ENCODE peak calls at places on chromosomes 3 and 15, in four cellular contexts. O, C, X and G are unnamed samples.

GRCh38 chr15:82986442-82986780 is 401 bp downstream of the RAMAC start:
- DNase-seq in X (no peak), O (no peak), C (no peak), G (peak; percentile 55)

GRCh38 chr3:163368168-163368567 is 1710.1 kb downstream of the SI start:
- DNase-seq in C (no peak), O (peak; percentile 3), X (no peak), G (no peak)

GRCh38 chr3:112634786-112635541 is 6.0 kb downstream of the CCDC80 start:
- DNase-seq in X (no peak), C (no peak), O (no peak), G (no peak)

GRCh38 chr3:14125193-14126016 is 553 bp downstream of the TMEM43 start:
- DNase-seq in C (peak; percentile 66), O (peak; percentile 83), X (peak; percentile 58), G (peak; percentile 48)

GRCh38 chr3:58383476-58383875 is 50.2 kb downstream of the PDHB start:
- DNase-seq in O (no peak), X (no peak), C (no peak), G (no peak)

GRCh38 chr3:60935709-60936108 is 315.5 kb downstream of the FHIT start:
- DNase-seq in O (no peak), C (no peak), X (no peak), G (no peak)

GRCh38 chr3:49131576-49131975 is 1.3 kb downstream of the LAMB2 start:
- DNase-seq in C (no peak), O (no peak), X (no peak), G (no peak)

GRCh38 chr15:50241684-50242450 is 23.7 kb downstream of the HDC start:
- DNase-seq in C (no peak), X (no peak), O (no peak), G (no peak)

GRCh38 chr15:28110416-28110975 is 11.4 kb upstream of the OCA2 start:
- DNase-seq in O (no peak), X (no peak), C (no peak), G (no peak)

GRCh38 chr3:45992820-45993219 is 2.8 kb downstream of the FYCO1 start:
- DNase-seq in O (no peak), X (no peak), C (no peak), G (no peak)

GRCh38 chr3:39090922-39091321 is 16.5 kb downstream of the GORASP1 start:
- DNase-seq in X (no peak), C (no peak), O (no peak), G (no peak)

GRCh38 chr3:12629560-12629959 is 34.4 kb downstream of the RAF1 start:
- DNase-seq in X (no peak), O (no peak), C (no peak), G (no peak)

GRCh38 chr15:32851619-32852416 is 134.0 kb downstream of the GREM1 start:
- DNase-seq in C (no peak), X (no peak), O (peak; percentile 33), G (no peak)
- TF ChIP-seq CTCF in C (no peak), X (no peak), O (no peak), G (no peak)

GRCh38 chr3:138567403-138567802 is 26.7 kb downstream of the CEP70 start:
- DNase-seq in O (peak; percentile 5), X (no peak), C (no peak), G (no peak)
- TF ChIP-seq CTCF in O (peak; percentile 8), X (no peak), C (no peak), G (no peak)

GRCh38 chr3:66985336-66985920 is 12.7 kb upstream of the KBTBD8 start:
- DNase-seq in O (no peak), C (no peak), X (no peak), G (no peak)

GRCh38 chr3:66986406-66986805 is 11.7 kb upstream of the KBTBD8 start:
- DNase-seq in C (no peak), O (no peak), X (no peak), G (no peak)

DNA sequence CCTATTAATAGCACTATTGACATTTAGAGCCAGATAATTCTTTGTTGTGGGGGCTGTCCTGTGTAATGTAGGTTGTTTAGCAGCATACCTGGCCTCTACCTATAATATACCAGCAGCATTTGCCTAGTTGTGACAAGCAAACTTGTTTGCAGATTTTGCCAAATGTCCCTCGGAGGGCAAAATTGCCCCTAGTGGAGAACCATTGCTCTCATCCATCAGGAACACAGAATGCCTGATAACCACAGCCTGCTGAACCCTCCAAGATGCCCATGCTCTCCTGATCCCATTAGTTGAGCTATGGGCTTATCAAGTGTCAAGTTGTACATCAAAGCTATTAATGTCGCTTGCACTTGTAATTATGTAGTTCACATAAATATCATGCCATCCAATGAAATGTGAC is 15.0 kb upstream of the KBTBD8 start:
- DNase-seq in X (no peak), O (no peak), C (no peak), G (no peak)
- TF ChIP-seq CTCF in X (peak; percentile 28), O (no peak), C (no peak), G (no peak)

GRCh38 chr3:177286034-177286433 is 88.8 kb upstream of the TBL1XR1 start:
- DNase-seq in C (no peak), O (peak; percentile 74), X (no peak), G (no peak)

GRCh38 chr3:177283983-177284382 is 86.7 kb upstream of the TBL1XR1 start:
- DNase-seq in C (no peak), X (no peak), O (no peak), G (no peak)

GRCh38 chr3:177287231-177287630 is 89.9 kb upstream of the TBL1XR1 start:
- DNase-seq in X (no peak), C (no peak), O (no peak), G (no peak)

GRCh38 chr3:177282028-177282655 is 84.9 kb upstream of the TBL1XR1 start:
- DNase-seq in X (no peak), O (no peak), C (no peak), G (no peak)

DNA sequence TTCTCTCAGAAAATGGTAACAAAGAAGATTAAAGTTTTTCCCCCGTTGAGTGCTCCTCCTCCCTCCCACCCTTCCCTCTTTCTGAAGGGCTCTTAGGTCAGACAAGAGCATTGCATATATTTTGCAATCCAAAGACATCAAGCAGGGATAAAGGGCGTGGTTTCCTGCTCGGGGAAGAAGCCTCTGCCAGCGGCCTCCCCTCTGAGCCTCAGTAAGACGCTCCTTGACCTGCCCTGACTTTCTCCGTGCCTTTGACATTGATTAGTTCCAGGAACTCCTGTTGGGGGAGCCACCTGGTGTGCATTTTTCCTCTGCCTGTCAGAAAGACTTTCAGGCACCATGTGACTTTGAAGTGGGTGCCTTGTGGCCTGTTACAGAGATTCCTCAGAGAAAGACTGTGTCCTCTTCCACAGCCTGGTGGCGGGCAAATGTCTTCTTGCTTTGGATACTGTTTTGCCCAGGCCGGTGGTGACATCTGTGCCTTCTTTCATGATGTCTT is 87.2 kb upstream of the TBL1XR1 start:
- DNase-seq in X (no peak), C (no peak), O (peak; percentile 86), G (no peak)
- TF ChIP-seq CTCF in X (no peak), C (no peak), O (no peak), G (no peak)

DNA sequence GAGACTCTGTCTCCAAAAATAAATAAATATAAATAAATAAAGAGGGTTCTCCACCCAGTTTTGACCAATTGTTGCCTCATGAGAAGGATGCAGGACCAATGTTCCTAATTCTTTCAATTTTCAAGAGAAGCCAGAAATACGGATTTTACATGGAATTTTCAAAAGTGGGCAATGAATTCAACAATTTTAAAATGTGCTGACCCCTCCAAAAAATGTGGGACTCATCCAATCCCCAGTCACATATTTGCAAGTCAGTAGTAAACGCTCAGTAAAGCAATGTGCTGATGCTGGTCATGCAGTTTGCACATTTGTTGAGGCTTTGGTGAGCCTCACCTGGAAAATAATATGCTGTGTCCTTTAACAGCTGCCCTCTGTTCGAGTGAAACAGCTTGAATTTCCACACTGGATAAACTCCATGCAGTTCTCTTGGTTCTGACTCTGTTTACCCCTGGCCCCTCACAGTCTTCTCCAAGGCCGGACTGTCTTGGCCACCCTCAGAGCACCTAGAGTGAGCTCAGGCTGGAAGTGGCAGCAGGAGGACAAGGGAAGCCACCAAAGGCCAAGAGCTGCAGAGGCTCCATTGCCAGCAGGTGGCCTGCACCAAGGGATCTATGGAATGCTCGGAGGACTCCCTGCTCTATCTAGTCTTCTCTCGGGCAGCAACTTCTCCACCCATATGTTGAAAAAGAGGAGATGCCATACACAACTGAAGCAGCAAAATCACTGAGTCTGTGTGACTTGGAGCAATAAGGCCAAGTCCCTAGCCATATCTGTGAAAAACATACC is 246.8 kb downstream of the UACA start:
- DNase-seq in C (no peak), O (no peak), X (no peak), G (no peak)
- TF ChIP-seq CTCF in C (no peak), O (no peak), X (no peak), G (no peak)

DNA sequence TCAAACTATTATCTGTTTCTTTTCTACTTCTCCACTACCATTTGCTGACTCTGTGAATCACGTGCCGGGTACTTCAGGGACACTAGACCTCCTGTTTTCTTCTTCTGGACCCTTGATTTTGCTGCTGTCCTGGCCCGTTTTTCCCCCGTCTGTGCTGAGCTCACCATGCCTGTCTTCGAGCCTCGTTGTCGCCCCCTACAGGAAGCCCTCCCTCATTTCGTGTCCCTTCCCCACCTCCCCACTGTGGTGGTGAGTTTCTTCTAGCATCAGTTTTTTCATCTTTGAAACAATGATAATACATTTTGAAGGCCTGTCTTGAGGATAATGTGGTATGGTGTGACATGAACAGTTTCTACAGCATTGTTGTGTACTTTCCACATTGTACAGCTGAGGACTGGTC is 12.8 kb downstream of the GABRG3 start:
- DNase-seq in X (no peak), C (no peak), O (peak; percentile 27), G (no peak)
- TF ChIP-seq CTCF in X (peak; percentile 50), C (no peak), O (no peak), G (no peak)

DNA sequence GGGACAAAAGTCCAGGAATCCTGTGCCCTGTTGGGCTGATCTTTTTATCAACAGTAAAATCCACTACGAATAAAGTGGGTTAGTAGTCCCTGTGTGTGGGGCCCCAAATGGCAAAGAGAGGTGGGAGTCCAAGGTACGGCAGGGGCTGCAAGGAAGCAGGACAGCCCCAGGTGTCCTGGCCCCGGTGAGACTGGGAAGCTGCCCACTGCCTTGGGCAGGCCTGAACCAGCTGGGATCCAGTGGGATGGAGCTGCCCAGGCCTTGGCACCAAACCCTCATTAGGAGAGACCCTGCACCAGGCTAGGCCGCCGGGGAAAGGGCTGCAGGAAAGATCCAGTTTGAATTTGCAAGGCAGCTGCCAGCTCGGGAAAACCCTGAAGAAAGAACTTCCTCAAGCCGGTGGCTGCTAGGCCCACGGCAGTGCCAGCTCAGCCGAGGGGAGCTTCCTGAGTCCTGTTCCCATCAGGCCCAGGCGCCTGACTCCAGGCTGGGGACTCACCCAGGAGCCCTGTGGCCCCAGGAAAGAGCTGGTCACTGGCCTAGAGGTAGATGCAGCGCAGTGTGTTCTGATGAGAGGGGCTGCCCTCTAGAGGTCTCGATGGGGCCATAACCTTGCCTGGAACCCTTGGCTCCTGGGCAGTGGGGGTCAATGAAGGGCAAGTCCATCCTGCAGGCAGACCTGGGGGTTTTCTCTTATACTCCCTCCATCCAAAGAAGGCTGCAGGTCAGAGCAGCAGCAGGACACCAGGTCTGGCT is 14.4 kb upstream of the GNAI2 start:
- DNase-seq in C (no peak), X (peak; percentile 29), O (no peak), G (no peak)
- TF ChIP-seq CTCF in C (no peak), X (no peak), O (no peak), G (no peak)

GRCh38 chr15:40873625-40874561 is at the start of gene RHOV:
- DNase-seq in C (peak; percentile 57), O (peak; percentile 83), X (peak; percentile 61), G (peak; percentile 84)
- TF ChIP-seq CTCF in C (peak; percentile 18), O (peak; percentile 40), X (no peak), G (peak; percentile 40)